ENCODE peak calls at places on chromosomes 4 and X, in four cellular contexts. T, V, L and M are unnamed samples.
A peak's percentile ranks its signal among the peaks of the same experiment; 100 is the strongest.

GRCh38 chrX:9758239-9758638 is 7.4 kb downstream of the GPR143 start:
- DNase-seq in V (no peak), L (no peak), T (no peak), M (peak; percentile 14)

GRCh38 chr4:78057600-78058560 is 757 bp downstream of the FRAS1 start:
- DNase-seq in V (no peak), L (peak; percentile 75), T (no peak), M (peak; percentile 81)

GRCh38 chr4:905485-906214 is 26.5 kb downstream of the GAK start:
- DNase-seq in V (no peak), L (no peak), T (no peak), M (no peak)

GRCh38 chr4:76198411-76199237 is 15.0 kb downstream of the SCARB2 start:
- DNase-seq in V (peak; percentile 78), T (no peak), L (no peak), M (peak; percentile 91)

GRCh38 chr4:175542787-175543186 is 269.3 kb downstream of the GPM6A start:
- DNase-seq in L (no peak), V (peak; percentile 83), T (no peak), M (no peak)

GRCh38 chr4:48129307-48130014 is 4.6 kb downstream of the TXK start:
- DNase-seq in T (no peak), L (no peak), V (no peak), M (no peak)

GRCh38 chr4:38049545-38050170 is 89.5 kb downstream of the PTTG2 start:
- DNase-seq in V (no peak), T (no peak), L (no peak), M (no peak)

GRCh38 chr4:86670739-86671138 is 76.6 kb downstream of the PTPN13 start:
- DNase-seq in T (no peak), V (no peak), L (no peak), M (no peak)

GRCh38 chrX:149074429-149074828 is 430.7 kb downstream of the IDS start:
- DNase-seq in L (no peak), V (no peak), T (no peak), M (no peak)

GRCh38 chr4:20248155-20248558 is 3.5 kb upstream of the SLIT2 start:
- DNase-seq in V (peak; percentile 60), L (no peak), T (no peak), M (peak; percentile 16)

GRCh38 chr4:114782842-114783595 is 184.4 kb downstream of the UGT8 start:
- DNase-seq in T (no peak), V (peak; percentile 89), L (no peak), M (peak; percentile 43)

GRCh38 chrX:13750204-13750603 is 15.7 kb downstream of the OFD1 start:
- DNase-seq in L (no peak), V (peak; percentile 19), T (no peak), M (peak; percentile 42)

GRCh38 chrX:13024911-13025454 is 19.4 kb downstream of the FAM9C start:
- DNase-seq in V (no peak), T (no peak), L (no peak), M (peak; percentile 44)

GRCh38 chr4:9594948-9595347 is 150.7 kb downstream of the DEFB131A start:
- DNase-seq in V (no peak), T (no peak), L (no peak), M (no peak)

GRCh38 chrX:2463973-2464676 is 36.7 kb downstream of the DHRSX start:
- DNase-seq in V (no peak), T (no peak), L (no peak), M (peak; percentile 92)

GRCh38 chr4:48949518-48950207 is 36.4 kb upstream of the CWH43 start:
- DNase-seq in T (no peak), L (no peak), V (no peak), M (no peak)

GRCh38 chr4:108466936-108467902 is 153.2 kb upstream of the RPL34 start:
- DNase-seq in V (no peak), L (no peak), T (no peak), M (peak; percentile 88)

GRCh38 chr4:89137231-89137630 is 25.9 kb downstream of the TIGD2 start:
- DNase-seq in V (no peak), L (no peak), T (no peak), M (no peak)

GRCh38 chrX:75181721-75182120 is 25.6 kb upstream of the ABCB7 start:
- DNase-seq in T (no peak), L (no peak), V (no peak), M (no peak)

GRCh38 chr4:95889662-95890061 is 49.8 kb downstream of the PDHA2 start:
- DNase-seq in V (no peak), T (no peak), L (no peak), M (peak; percentile 41)

GRCh38 chr4:152727784-152728183 is 48.0 kb upstream of the TMEM154 start:
- DNase-seq in V (no peak), L (no peak), T (no peak), M (no peak)

GRCh38 chrX:67543818-67544217 is at the start of gene AR:
- DNase-seq in T (no peak), V (no peak), L (peak; percentile 66), M (peak; percentile 89)